ENCODE peak calls at places on chromosomes 5 and 9, in eight cellular contexts. X is bronchial epithelial cell, F is kidney, T is spleen, C is foreskin fibroblast, Q is transverse colon, A is HCT116, Z is lower lobe of right lung. V is an unnamed sample.

GRCh38 chr5:154535535-154535934 is 57.5 kb upstream of the HAND1 start:
- DNase-seq in X (no peak), F (no peak), T (no peak), C (no peak), Q (no peak), A (no peak), Z (no peak), V (no peak)

GRCh38 chr5:65766159-65766558 is 44.2 kb downstream of the NLN start:
- DNase-seq in X (no peak), F (no peak), T (no peak), C (no peak), Q (no peak), A (no peak), Z (no peak), V (no peak)

GRCh38 chr9:133048595-133048994 is 13.2 kb upstream of the CEL start:
- DNase-seq in X (peak), F (no peak), T (no peak), C (peak), Q (peak), A (peak), Z (no peak), V (peak)

GRCh38 chr5:115309751-115310370 is 13.4 kb upstream of the CCDC112 start:
- DNase-seq in X (peak), F (no peak), T (no peak), C (peak), Q (no peak), A (peak), Z (no peak), V (no peak)

GRCh38 chr5:119022017-119022745 is 33.8 kb upstream of the DTWD2 start:
- DNase-seq in X (peak), F (no peak), T (peak), C (peak), Q (no peak), A (no peak), Z (no peak), V (no peak)

GRCh38 chr5:34626036-34626435 is 30.1 kb upstream of the RAI14 start:
- DNase-seq in X (peak), F (no peak), T (no peak), C (peak), Q (no peak), A (no peak), Z (no peak), V (no peak)

GRCh38 chr5:24397601-24398000 is 247.2 kb downstream of the CDH10 start:
- DNase-seq in X (no peak), F (no peak), T (no peak), C (no peak), Q (no peak), A (no peak), Z (no peak), V (no peak)

GRCh38 chr5:1511037-1511436 is 12.7 kb downstream of the LPCAT1 start:
- DNase-seq in X (no peak), F (peak), T (peak), C (no peak), Q (peak), A (no peak), Z (no peak), V (peak)

GRCh38 chr9:131470581-131470991 is 32.1 kb upstream of the POMT1 start:
- DNase-seq in X (no peak), F (peak), T (peak), C (no peak), Q (no peak), A (no peak), Z (no peak), V (no peak)

GRCh38 chr5:71700803-71701202 is 18.3 kb upstream of the CARTPT start:
- DNase-seq in X (no peak), F (no peak), T (no peak), C (no peak), Q (no peak), A (no peak), Z (no peak), V (no peak)

GRCh38 chr5:120293796-120294195 is 170.3 kb upstream of the PRR16 start:
- DNase-seq in X (peak), F (no peak), T (no peak), C (peak), Q (no peak), A (no peak), Z (no peak), V (no peak)

GRCh38 chr5:120055858-120056257 is 408.2 kb upstream of the PRR16 start:
- DNase-seq in X (peak), F (no peak), T (no peak), C (peak), Q (no peak), A (peak), Z (no peak), V (no peak)

GRCh38 chr5:157747766-157748700 is 4.5 kb downstream of the LSM11 start:
- DNase-seq in X (no peak), F (no peak), T (no peak), C (peak), Q (no peak), A (no peak), Z (no peak), V (no peak)

GRCh38 chr9:136045595-136046554 is 49.2 kb downstream of the NACC2 start:
- DNase-seq in X (no peak), F (peak), T (peak), C (peak), Q (no peak), A (no peak), Z (peak), V (no peak)

GRCh38 chr5:68999181-68999580 is 94.6 kb upstream of the SLC30A5 start:
- DNase-seq in X (no peak), F (no peak), T (no peak), C (no peak), Q (no peak), A (no peak), Z (no peak), V (no peak)

GRCh38 chr5:67855523-67855922 is 360.0 kb upstream of the PIK3R1 start:
- DNase-seq in X (no peak), F (no peak), T (no peak), C (no peak), Q (no peak), A (no peak), Z (no peak), V (no peak)

DNA sequence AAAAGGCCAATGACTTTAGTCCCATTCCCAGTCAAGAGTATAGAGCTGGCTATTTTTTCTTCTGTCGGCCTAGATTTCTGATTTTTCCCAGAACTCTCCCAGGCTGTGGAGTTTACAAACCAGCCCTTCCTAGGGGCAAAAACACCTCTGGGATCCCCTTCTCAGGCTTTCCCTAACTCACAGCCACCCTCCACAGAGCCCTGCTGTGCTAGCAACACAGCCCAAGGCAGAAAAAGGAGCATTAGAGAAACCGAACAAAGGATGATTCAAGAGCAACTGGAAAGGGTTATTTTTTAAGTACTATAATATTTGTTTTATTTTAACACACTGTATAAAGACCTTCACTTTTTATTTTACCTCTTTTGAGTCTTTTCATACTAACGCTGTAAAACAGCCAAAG is 234.8 kb downstream of the GLIS3 start:
- DNase-seq in X (no peak), F (no peak), T (no peak), C (no peak), Q (no peak), A (no peak), Z (no peak), V (no peak)
- TF ChIP-seq CTCF in X (no peak), F (no peak), T (no peak), C (no peak), Q (no peak), A (no peak), Z (no peak), V (no peak)

GRCh38 chr5:76404694-76405306 is 1.7 kb downstream of the IQGAP2 start:
- DNase-seq in X (no peak), F (no peak), T (no peak), C (no peak), Q (no peak), A (no peak), Z (no peak), V (no peak)

GRCh38 chr5:76402880-76403712 is at the start of gene IQGAP2:
- DNase-seq in X (no peak), F (peak), T (peak), C (peak), Q (peak), A (peak), Z (peak), V (peak)

GRCh38 chr5:76402251-76402879 is 720 bp upstream of the IQGAP2 start:
- DNase-seq in X (peak), F (peak), T (peak), C (peak), Q (peak), A (no peak), Z (peak), V (peak)

GRCh38 chr5:76403713-76403962 is 553 bp downstream of the IQGAP2 start:
- DNase-seq in X (no peak), F (no peak), T (no peak), C (no peak), Q (no peak), A (no peak), Z (no peak), V (peak)

GRCh38 chr5:76403963-76404693 is 1.0 kb downstream of the IQGAP2 start:
- DNase-seq in X (no peak), F (peak), T (peak), C (peak), Q (peak), A (no peak), Z (peak), V (no peak)
- TF ChIP-seq CTCF in X (no peak), F (no peak), T (no peak), C (no peak), Q (no peak), A (no peak), Z (no peak), V (no peak)

GRCh38 chr5:132265336-132266030 is 8.0 kb downstream of the PDLIM4 start:
- DNase-seq in X (peak), F (peak), T (peak), C (peak), Q (peak), A (no peak), Z (no peak), V (no peak)
- TF ChIP-seq CTCF in X (no peak), F (no peak), T (no peak), C (no peak), Q (no peak), A (no peak), Z (no peak), V (no peak)

GRCh38 chr9:94663139-94663538 is 23.8 kb upstream of the FBP1 start:
- DNase-seq in X (no peak), F (no peak), T (no peak), C (no peak), Q (no peak), A (no peak), Z (no peak), V (no peak)

GRCh38 chr9:94666364-94667099 is 27.2 kb upstream of the FBP1 start:
- DNase-seq in X (no peak), F (no peak), T (no peak), C (no peak), Q (no peak), A (no peak), Z (no peak), V (no peak)

GRCh38 chr9:94668424-94668916 is 29.2 kb upstream of the FBP1 start:
- DNase-seq in X (no peak), F (no peak), T (no peak), C (no peak), Q (no peak), A (no peak), Z (no peak), V (no peak)

GRCh38 chr9:94665606-94666005 is 26.3 kb upstream of the FBP1 start:
- DNase-seq in X (no peak), F (no peak), T (no peak), C (no peak), Q (no peak), A (no peak), Z (no peak), V (no peak)
- TF ChIP-seq CTCF in X (no peak), F (no peak), T (no peak), C (no peak), Q (no peak), A (no peak), Z (no peak), V (no peak)

GRCh38 chr5:61767231-61768080 is 435.4 kb downstream of the ZSWIM6 start:
- DNase-seq in X (no peak), F (no peak), T (no peak), C (no peak), Q (no peak), A (no peak), Z (no peak), V (no peak)

GRCh38 chr5:61771062-61771461 is 439.0 kb downstream of the ZSWIM6 start:
- DNase-seq in X (no peak), F (no peak), T (no peak), C (no peak), Q (no peak), A (no peak), Z (no peak), V (no peak)

GRCh38 chr5:61765471-61765870 is 433.4 kb downstream of the ZSWIM6 start:
- DNase-seq in X (no peak), F (no peak), T (no peak), C (no peak), Q (no peak), A (no peak), Z (no peak), V (no peak)

GRCh38 chr5:61766141-61766540 is 434.1 kb downstream of the ZSWIM6 start:
- DNase-seq in X (no peak), F (no peak), T (no peak), C (no peak), Q (no peak), A (no peak), Z (no peak), V (no peak)

GRCh38 chr5:61768692-61769281 is 436.7 kb downstream of the ZSWIM6 start:
- DNase-seq in X (peak), F (no peak), T (no peak), C (peak), Q (peak), A (peak), Z (no peak), V (peak)
- TF ChIP-seq CTCF in X (peak), F (peak), T (no peak), C (peak), Q (peak), A (peak), Z (peak), V (peak)

V was measured in WTC11.